ENCODE peak calls at places on chromosomes 2 and 18, in ten cellular contexts. M, P, U, S, Y, N, V, Q, X and R are unnamed samples.

GRCh38 chr2:3332133-3332532 is 45.5 kb downstream of the EIPR1 start:
- DNase-seq in P (no peak), U (no peak), X (no peak), S (no peak), N (no peak), Y (no peak), M (no peak), Q (no peak), V (no peak), R (no peak)

GRCh38 chr18:21484851-21485636 is 115.5 kb downstream of the ESCO1 start:
- DNase-seq in N (no peak), X (peak), Q (peak), U (peak), P (no peak), Y (no peak), S (no peak), M (peak), V (no peak), R (peak)

GRCh38 chr2:96305979-96306308 is 598 bp upstream of the SNRNP200 start:
- DNase-seq in Y (no peak), P (no peak), M (no peak), N (no peak), S (no peak), X (no peak), V (no peak), Q (peak), U (no peak), R (no peak)

GRCh38 chr2:190050001-190050400 is 12.5 kb downstream of the MSTN start:
- DNase-seq in U (peak), V (peak), S (no peak), P (no peak), Q (no peak), M (no peak), Y (no peak), N (no peak), X (no peak), R (no peak)

GRCh38 chr2:160270571-160271113 is 70.6 kb upstream of the ITGB6 start:
- DNase-seq in Y (no peak), V (no peak), N (peak), Q (peak), U (no peak), X (peak), S (no peak), P (no peak), M (peak), R (no peak)

GRCh38 chr2:45746888-45747287 is 95.4 kb downstream of the PRKCE start:
- DNase-seq in V (no peak), U (no peak), P (no peak), N (no peak), Y (no peak), S (no peak), M (no peak), X (no peak), Q (peak), R (no peak)

GRCh38 chr2:73588177-73588576 is 54.0 kb downstream of the NAT8 start:
- DNase-seq in X (no peak), Q (no peak), V (no peak), U (peak), Y (no peak), S (no peak), P (no peak), M (no peak), N (no peak), R (no peak)

GRCh38 chr18:23422751-23423418 is 30.2 kb upstream of the RIOK3 start:
- DNase-seq in Q (peak), V (no peak), M (peak), U (no peak), X (peak), N (peak), Y (no peak), P (no peak), S (peak), R (peak)

DNA sequence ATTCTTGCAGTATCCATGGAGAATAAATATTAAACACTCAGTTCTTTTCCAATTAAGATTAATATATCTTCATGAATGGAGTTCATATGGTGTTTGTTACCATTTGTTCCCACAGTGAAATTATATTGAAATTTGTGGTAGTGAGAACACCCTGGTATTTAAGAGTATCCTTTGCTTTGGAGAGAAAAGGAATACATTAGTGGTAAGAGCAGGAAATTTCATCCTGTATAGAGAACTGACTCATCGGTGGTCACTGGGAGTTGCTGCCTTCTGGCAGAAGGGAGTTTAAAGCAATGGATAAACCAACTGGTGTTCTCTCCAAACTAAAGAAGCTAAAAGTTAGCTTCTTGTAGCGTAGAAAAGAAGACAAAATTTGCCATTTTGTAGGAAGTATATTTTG is 107.3 kb downstream of the MYO1B start:
- DNase-seq in S (no peak), Y (no peak), U (peak), N (no peak), Q (peak), P (no peak), X (peak), V (no peak), M (peak), R (peak)
- H3K4me3 ChIP-seq in S (no peak), Y (no peak), U (no peak), N (no peak), Q (no peak), P (no peak), X (no peak), V (no peak), M (no peak), R (no peak)

DNA sequence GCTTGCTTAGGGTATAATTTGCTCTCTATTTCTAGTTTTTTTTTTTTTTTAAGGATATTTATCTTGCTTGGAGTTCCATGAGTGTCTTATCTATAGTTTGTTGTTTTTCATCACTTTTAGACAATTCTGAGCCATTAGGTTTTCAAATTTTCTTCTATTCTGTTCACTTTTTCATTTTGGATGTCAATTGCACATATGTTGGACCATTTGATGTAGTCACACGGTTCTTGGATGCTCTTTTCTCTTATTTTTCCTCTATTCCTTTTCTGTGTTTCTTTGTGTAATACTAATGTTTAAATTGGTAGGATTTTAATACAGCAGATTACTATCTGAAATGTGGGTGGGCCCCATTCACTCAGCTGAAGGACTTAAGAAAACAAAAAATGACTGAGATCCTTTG is 292.6 kb downstream of the CALCRL start:
- DNase-seq in Q (peak), V (peak), S (no peak), Y (no peak), M (no peak), U (peak), X (no peak), P (no peak), N (no peak), R (no peak)
- H3K4me3 ChIP-seq in Q (no peak), V (no peak), S (no peak), Y (no peak), M (no peak), U (no peak), X (no peak), P (no peak), N (no peak), R (no peak)

GRCh38 chr18:78728301-78729098 is 251.1 kb upstream of the SALL3 start:
- DNase-seq in V (no peak), M (no peak), P (peak), S (no peak), Y (no peak), X (no peak), N (peak), Q (no peak), U (no peak), R (no peak)
- H3K4me3 ChIP-seq in V (no peak), M (no peak), P (no peak), S (no peak), Y (no peak), X (no peak), N (no peak), Q (no peak), U (no peak), R (no peak)

GRCh38 chr2:213152888-213153287 is 1.5 kb upstream of the IKZF2 start:
- DNase-seq in Y (no peak), V (no peak), P (no peak), X (no peak), S (no peak), N (no peak), Q (no peak), U (no peak), M (no peak), R (no peak)
- H3K4me3 ChIP-seq in Y (peak), V (peak), P (peak), X (peak), S (peak), N (peak), Q (peak), U (peak), M (peak), R (peak)

GRCh38 chr2:25252291-25253152 is 84.1 kb upstream of the POMC start:
- DNase-seq in S (no peak), Y (peak), M (peak), P (no peak), U (peak), N (peak), Q (peak), V (peak), X (peak), R (peak)

GRCh38 chr2:25249785-25250184 is 81.4 kb upstream of the POMC start:
- DNase-seq in Q (no peak), S (no peak), X (no peak), M (peak), N (no peak), Y (no peak), P (no peak), U (no peak), V (no peak), R (no peak)

GRCh38 chr2:25251032-25251460 is 82.7 kb upstream of the POMC start:
- DNase-seq in N (no peak), U (no peak), X (no peak), V (no peak), Y (no peak), M (peak), S (no peak), P (no peak), Q (no peak), R (peak)

GRCh38 chr2:25251461-25252273 is 83.3 kb upstream of the POMC start:
- DNase-seq in N (peak), U (peak), V (peak), M (peak), P (no peak), Q (peak), X (peak), S (no peak), Y (peak), R (peak)

GRCh38 chr2:25250331-25251031 is 82.1 kb upstream of the POMC start:
- DNase-seq in Y (no peak), P (no peak), M (peak), U (peak), S (no peak), N (no peak), Q (peak), X (peak), V (peak), R (peak)
- H3K4me3 ChIP-seq in Y (no peak), P (no peak), M (peak), U (peak), S (no peak), N (peak), Q (no peak), X (no peak), V (peak), R (peak)

DNA sequence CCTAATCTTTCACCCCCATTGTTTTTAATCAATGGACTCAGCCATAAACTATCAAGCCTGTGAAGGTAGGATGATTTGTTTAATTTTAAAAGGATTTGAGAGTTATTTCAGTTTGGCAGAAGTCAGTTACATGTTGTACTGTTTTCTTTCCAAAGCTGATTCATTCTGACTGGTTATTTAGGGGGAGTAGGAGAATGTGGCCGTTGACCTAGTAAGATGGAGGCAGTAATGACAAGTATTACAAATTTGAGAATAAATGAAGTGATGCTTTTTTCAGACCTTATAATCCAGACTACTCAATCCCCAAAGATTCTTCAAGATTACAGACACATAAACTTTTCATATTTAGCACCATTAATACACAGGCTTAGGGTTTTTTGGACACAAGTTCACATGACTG is 4.3 kb downstream of the EPHA4 start:
- DNase-seq in M (no peak), P (no peak), Q (peak), Y (no peak), X (no peak), S (no peak), V (no peak), N (no peak), U (no peak), R (no peak)
- H3K4me3 ChIP-seq in M (no peak), P (no peak), Q (no peak), Y (no peak), X (no peak), S (no peak), V (peak), N (no peak), U (no peak), R (no peak)

DNA sequence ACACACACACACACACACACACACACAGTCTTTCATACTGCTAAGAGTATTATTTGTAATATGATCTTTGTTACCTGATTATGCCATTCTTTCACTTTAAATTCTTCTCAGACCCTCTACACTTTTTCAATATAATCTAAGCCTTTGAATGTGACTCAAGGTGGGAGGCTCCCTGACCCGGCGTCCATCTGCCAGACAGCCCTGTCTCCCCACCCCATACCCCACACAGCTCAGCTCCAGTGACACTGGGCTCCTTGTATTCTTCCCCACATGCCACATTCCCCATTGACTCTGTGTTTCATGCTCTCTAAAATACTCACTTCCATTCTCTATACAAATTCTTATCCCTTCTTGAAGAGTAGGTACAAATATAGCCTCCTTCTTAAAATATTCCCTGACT is 442.2 kb downstream of the TGIF1 start:
- DNase-seq in U (no peak), Q (no peak), N (no peak), P (no peak), X (no peak), S (no peak), M (no peak), V (no peak), Y (no peak), R (no peak)
- H3K4me3 ChIP-seq in U (no peak), Q (no peak), N (no peak), P (no peak), X (no peak), S (no peak), M (no peak), V (no peak), Y (no peak), R (no peak)

DNA sequence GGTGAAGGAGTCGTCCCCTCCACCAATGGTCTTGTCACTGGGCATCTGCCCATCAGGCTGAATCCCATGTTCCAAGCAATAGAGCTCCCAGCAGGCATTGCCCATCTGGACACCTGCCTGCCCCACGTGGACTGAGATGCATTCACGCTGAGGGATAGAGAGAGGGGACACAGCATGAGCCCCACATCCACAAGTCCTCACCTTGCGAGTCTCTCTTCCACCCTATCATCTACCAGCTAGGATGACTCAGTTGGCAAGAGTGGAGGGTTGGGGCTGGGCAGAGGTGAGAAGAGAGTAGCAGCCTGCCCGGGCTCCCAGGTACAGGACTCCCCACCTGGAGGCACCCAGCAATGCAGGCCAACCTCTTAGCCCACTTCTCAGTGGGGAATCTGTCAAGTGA is 959 bp upstream of the TUBA4B start:
- DNase-seq in X (peak), U (no peak), V (no peak), M (no peak), S (no peak), N (peak), P (peak), Y (no peak), Q (peak), R (no peak)
- H3K4me3 ChIP-seq in X (peak), U (no peak), V (no peak), M (no peak), S (peak), N (peak), P (peak), Y (peak), Q (no peak), R (no peak)

GRCh38 chr2:23614701-23615100 is 229.7 kb downstream of the KLHL29 start:
- DNase-seq in Y (no peak), P (no peak), X (no peak), S (no peak), M (no peak), U (no peak), V (no peak), Q (no peak), N (no peak), R (no peak)
- H3K4me3 ChIP-seq in Y (no peak), P (no peak), X (no peak), S (no peak), M (no peak), U (no peak), V (no peak), Q (no peak), N (no peak), R (no peak)

DNA sequence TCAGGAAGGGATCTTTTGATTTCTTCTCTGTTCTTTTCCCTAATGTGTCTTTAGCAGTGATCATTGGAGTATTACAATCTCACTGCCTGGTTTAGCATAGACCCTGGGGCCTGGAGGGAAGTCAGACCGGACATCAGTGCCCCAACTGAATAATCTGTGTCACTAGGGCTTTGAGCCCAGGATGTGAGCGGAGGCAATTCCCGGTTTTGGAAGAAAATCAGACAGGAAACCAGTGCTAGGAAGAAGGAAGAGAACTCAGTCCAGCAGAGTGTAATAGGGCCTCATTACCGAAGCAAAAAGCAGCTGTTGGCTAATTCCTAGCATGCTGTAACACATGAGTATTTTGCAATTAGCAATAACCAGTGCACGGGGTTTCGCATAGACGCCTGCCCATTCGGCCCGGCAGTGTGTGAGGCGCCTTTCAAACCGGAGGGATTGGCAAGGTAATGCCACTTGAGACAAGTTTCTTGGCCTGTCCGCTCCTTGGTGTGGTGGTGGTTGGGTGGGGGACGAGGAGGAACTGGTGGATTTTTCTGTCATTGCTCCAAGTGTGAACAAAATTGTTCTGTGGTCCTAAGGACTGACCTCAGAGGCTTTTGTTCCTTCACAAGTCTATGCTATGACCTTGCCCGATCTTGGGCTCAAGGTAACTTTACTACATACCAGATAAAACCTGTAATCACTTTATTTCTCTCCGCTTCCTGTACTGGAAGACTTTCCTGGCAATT is 2.8 kb downstream of the FOSL2 start:
- DNase-seq in X (peak), Y (no peak), Q (peak), U (peak), S (no peak), M (peak), V (no peak), P (peak), N (no peak), R (no peak)
- H3K4me3 ChIP-seq in X (peak), Y (peak), Q (peak), U (peak), S (peak), M (peak), V (no peak), P (peak), N (peak), R (peak)